ENCODE peak calls at places on chromosomes 16 and 17, in nine cellular contexts. A is CD8-positive, alpha-beta memory T cell; D is cardiac muscle cell; P is stomach; J is CD8-positive, alpha-beta T cell; T is left ventricle myocardium inferior; V is transverse colon; N is H9; I is neural progenitor cell. C is an unnamed sample. For H3K27me3 and H3K4me1, the result is how much of the 10 kb centered on the place peaks cover.

GRCh38 chr17:1252203-1252608 is 18.0 kb upstream of the BHLHA9 start:
- DNase-seq in A (no peak), D (no peak), P (no peak), J (no peak), T (peak), V (no peak), N (no peak), I (no peak), C (no peak)

GRCh38 chr17:3032258-3033247 is 30.9 kb downstream of the OR1D5 start:
- DNase-seq in A (no peak), D (no peak), P (no peak), J (no peak), T (no peak), V (no peak), N (peak), I (no peak), C (no peak)

GRCh38 chr17:58513391-58513912 is 986 bp downstream of the MTMR4 start:
- DNase-seq in A (no peak), D (no peak), P (no peak), J (no peak), T (no peak), V (no peak), N (no peak), I (peak), C (peak)

GRCh38 chr16:84673203-84673535 is 24.9 kb downstream of the KLHL36 start:
- DNase-seq in A (no peak), D (no peak), P (no peak), J (no peak), T (no peak), V (no peak), N (no peak), I (no peak), C (no peak)

GRCh38 chr17:37310940-37311339 is 64.8 kb upstream of the C17orf78 start:
- DNase-seq in A (no peak), D (no peak), P (no peak), J (no peak), T (no peak), V (no peak), N (no peak), I (no peak), C (no peak)

GRCh38 chr17:81251091-81251942 is 12.2 kb downstream of the NDUFAF8 start:
- DNase-seq in A (no peak), D (peak), P (no peak), J (no peak), T (peak), V (peak), N (no peak), I (no peak), C (no peak)

GRCh38 chr17:2076461-2076984 is 21.6 kb downstream of the HIC1 start:
- DNase-seq in A (no peak), D (no peak), P (no peak), J (no peak), T (no peak), V (no peak), N (no peak), I (no peak), C (no peak)

GRCh38 chr16:67461600-67462278 is 19.2 kb downstream of the ATP6V0D1 start:
- DNase-seq in A (no peak), D (no peak), P (peak), J (no peak), T (no peak), V (peak), N (no peak), I (no peak), C (no peak)

GRCh38 chr16:47278571-47278970 is 134.8 kb upstream of the NETO2 start:
- DNase-seq in A (no peak), D (no peak), P (no peak), J (no peak), T (no peak), V (no peak), N (no peak), I (no peak), C (no peak)

GRCh38 chr17:53032861-53033271 is 789.9 kb upstream of the KIF2B start:
- DNase-seq in A (no peak), D (peak), P (no peak), J (no peak), T (no peak), V (peak), N (peak), I (peak), C (peak)

GRCh38 chr16:11402051-11402744 is 56.9 kb downstream of the RMI2 start:
- DNase-seq in A (no peak), D (no peak), P (no peak), J (no peak), T (peak), V (no peak), N (no peak), I (no peak), C (peak)

GRCh38 chr17:39627717-39628516 is 1.2 kb downstream of the PPP1R1B start:
- DNase-seq in A (no peak), D (no peak), P (no peak), J (no peak), T (no peak), V (peak), N (no peak), I (peak), C (no peak)
- H3K27ac ChIP-seq in A (no peak), D (no peak), P (peak), J (no peak), T (no peak), V (peak), N (no peak), I (no peak), C (no peak)

GRCh38 chr16:23434380-23434779 is 18.6 kb downstream of the COG7 start:
- DNase-seq in A (peak), D (peak), P (no peak), J (no peak), T (no peak), V (no peak), N (no peak), I (peak), C (no peak)
- H3K27me3 ChIP-seq in A (under half), D (under half), P (under half), J (under half), T (under half), V (under half), N (under half), I (under half), C (under half)

DNA sequence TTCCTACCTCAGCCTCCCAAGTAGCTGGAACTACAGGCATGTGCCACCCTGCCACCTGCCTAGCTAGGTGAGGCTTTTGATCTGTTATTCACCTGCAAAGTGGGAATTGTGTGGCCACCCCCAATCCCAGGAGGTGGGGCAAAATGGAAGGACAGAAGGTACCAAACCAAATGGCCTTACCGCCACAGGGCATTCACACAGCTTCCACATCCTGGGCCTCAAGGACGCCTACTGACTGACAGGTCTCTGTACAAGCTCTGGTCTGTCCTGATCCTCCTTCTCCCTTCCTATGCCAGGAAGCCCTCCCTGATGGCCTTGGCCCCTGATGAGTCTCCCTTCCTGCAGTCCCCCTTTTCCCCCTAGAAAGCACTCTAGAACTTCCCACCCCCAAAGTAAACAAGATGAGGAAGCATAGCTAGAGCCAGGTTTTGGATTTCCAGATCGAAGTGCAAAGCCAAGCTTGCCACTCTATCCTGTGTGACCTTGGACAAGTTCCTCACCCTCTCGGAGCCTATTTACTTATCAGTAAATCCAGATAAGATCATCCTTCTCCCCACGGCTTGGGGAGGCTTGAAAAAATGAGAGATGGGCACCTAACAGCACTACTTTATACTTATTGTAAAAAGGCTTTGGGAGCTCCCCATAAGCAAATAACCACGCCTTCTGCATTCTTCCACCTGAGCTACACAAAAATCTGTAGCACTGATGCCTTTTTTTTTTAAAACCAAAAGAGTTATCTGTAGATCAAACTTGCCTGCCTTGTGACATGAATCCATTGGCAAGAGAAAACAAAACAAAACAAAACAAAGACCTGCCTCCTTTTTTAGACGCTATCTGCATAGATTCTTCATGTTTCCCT is 4.5 kb downstream of the PLLP start:
- DNase-seq in A (no peak), D (no peak), P (no peak), J (no peak), T (no peak), V (no peak), N (no peak), I (no peak), C (no peak)
- H3K4me1 ChIP-seq in A (under half), D (under half), P (half or more), J (under half), T (under half), V (under half), N (under half), I (under half), C (under half)

DNA sequence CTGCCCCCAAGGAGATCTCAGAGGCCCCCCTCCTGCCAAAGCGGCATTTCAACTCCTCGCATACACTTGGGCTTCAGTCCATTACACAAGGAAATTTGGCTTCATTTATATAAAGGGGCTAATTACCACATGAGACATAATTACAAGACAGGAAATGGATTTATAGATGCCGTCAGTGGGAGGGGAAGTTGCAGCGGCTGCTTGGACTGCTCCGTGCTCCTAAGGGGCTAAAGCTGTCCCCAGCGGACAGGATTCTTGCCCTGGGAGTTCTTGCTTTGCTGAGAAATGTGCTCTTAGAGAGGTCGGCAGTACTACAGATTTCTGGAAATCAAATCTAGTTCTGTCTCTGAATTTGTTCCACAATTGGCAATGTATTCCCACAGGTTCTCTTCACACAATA is 57.2 kb upstream of the NLK start:
- DNase-seq in A (no peak), D (no peak), P (no peak), J (no peak), T (peak), V (no peak), N (no peak), I (no peak), C (no peak)
- H3K27ac ChIP-seq in A (peak), D (no peak), P (no peak), J (no peak), T (peak), V (no peak), N (no peak), I (no peak), C (no peak)

GRCh38 chr16:78837706-78838105 is 738.3 kb downstream of the WWOX start:
- DNase-seq in A (no peak), D (no peak), P (no peak), J (no peak), T (no peak), V (no peak), N (no peak), I (no peak), C (no peak)

GRCh38 chr16:78836802-78837489 is 737.5 kb downstream of the WWOX start:
- DNase-seq in A (no peak), D (peak), P (no peak), J (no peak), T (no peak), V (no peak), N (no peak), I (no peak), C (no peak)

GRCh38 chr16:78829280-78829679 is 729.8 kb downstream of the WWOX start:
- DNase-seq in A (no peak), D (no peak), P (no peak), J (no peak), T (no peak), V (no peak), N (no peak), I (no peak), C (no peak)

DNA sequence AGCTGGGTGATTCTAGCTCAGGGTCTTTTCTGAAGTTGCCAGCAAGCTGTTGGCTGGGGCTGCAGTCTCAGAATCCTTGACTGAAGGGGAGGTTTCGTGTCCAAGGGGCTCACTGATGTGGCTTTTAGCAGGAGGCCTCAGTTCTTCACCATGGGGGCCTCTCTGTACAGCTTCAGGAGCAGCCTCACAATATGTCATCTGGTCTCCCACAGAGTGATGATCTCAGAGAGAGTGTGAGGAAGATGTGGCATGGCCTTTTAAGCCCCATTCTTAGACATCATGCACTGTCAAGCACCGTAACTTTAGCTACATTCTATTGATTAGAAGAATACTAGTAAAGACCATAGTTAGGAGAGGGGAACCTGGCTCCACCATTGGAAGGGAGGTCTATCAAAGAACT is 732.6 kb downstream of the WWOX start:
- DNase-seq in A (no peak), D (no peak), P (no peak), J (no peak), T (no peak), V (no peak), N (no peak), I (no peak), C (no peak)
- H3K27me3 ChIP-seq in A (under half), D (under half), P (under half), J (under half), T (under half), V (under half), N (under half), I (under half), C (under half)

DNA sequence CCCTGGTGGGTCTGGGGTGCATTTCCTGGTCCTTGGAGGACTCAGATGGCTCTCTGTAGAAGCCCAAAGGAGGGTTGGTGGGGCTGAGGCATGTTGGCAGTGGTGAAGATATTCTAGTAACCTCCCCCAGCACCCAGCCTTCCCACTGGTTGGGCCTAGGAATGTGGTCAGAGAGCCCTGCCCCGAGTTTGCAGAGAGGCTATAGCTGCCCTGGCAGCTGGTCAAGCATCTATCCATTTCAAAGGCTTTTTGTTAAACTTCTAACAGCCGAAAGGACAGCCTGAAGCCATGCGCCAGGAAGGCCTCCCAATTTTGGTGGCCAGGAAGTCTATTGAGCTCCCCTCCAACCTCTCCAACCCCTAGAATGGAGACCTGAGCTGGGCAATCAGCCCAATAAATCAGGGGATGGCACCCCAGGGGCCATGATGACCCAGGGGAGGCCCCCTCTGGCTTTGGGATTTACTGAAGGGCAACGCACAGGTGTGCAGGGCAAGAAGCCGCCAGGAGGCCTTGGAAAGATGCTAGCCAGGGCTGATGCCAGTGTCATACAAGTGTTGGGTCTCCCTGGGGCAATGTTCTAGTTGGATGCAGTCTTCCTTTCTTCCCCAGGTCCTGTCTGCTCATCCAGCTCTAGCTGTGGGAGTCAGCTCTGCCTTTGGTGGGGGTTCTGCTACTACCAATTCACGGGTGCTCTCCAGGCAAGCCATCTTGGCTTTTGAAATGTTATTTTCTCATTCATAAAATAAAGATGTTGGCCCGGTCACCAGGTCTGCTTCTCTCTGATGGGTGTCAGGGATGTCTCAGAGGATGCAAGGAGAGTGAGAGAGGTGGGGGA is 30.9 kb upstream of the AXIN2 start:
- DNase-seq in A (no peak), D (no peak), P (no peak), J (no peak), T (no peak), V (no peak), N (peak), I (no peak), C (no peak)
- H3K4me1 ChIP-seq in A (under half), D (under half), P (under half), J (under half), T (under half), V (under half), N (under half), I (under half), C (under half)

GRCh38 chr17:17443173-17443572 is 33.6 kb upstream of the MED9 start:
- DNase-seq in A (no peak), D (no peak), P (no peak), J (no peak), T (no peak), V (no peak), N (no peak), I (no peak), C (no peak)

GRCh38 chr17:17445925-17446665 is 30.7 kb upstream of the MED9 start:
- DNase-seq in A (no peak), D (no peak), P (peak), J (no peak), T (no peak), V (peak), N (no peak), I (no peak), C (no peak)

GRCh38 chr17:17447264-17447663 is 29.5 kb upstream of the MED9 start:
- DNase-seq in A (no peak), D (no peak), P (no peak), J (no peak), T (no peak), V (no peak), N (no peak), I (no peak), C (no peak)

GRCh38 chr17:17446666-17447155 is 30.1 kb upstream of the MED9 start:
- DNase-seq in A (no peak), D (no peak), P (no peak), J (no peak), T (no peak), V (no peak), N (no peak), I (no peak), C (no peak)

GRCh38 chr17:17445296-17445924 is 31.4 kb upstream of the MED9 start:
- DNase-seq in A (no peak), D (no peak), P (no peak), J (no peak), T (no peak), V (no peak), N (no peak), I (no peak), C (no peak)
- H3K27ac ChIP-seq in A (no peak), D (no peak), P (peak), J (no peak), T (no peak), V (peak), N (no peak), I (no peak), C (no peak)